ENCODE peak calls at places on chromosome 1, in eight cellular contexts. One of them, this sample, is unnamed.

GRCh38 chr1:23019851-23020625 is 770 bp downstream of the KDM1A start:
- DNase-seq in AG04450: no peak
- DNase-seq in lower lobe of right lung: peak; percentile 53
- DNase-seq in dorsolateral prefrontal cortex: no peak
- DNase-seq in GM23338: peak; percentile 60
- DNase-seq in tibial artery: no peak
- DNase-seq in IMR-90: peak; percentile 40
- DNase-seq in neural progenitor cell: peak; percentile 74
- DNase-seq in this sample: no peak

GRCh38 chr1:39034114-39034654 is 8.0 kb downstream of the NDUFS5 start:
- DNase-seq in AG04450: no peak
- DNase-seq in lower lobe of right lung: peak; percentile 1
- DNase-seq in dorsolateral prefrontal cortex: no peak
- DNase-seq in GM23338: no peak
- DNase-seq in tibial artery: no peak
- DNase-seq in IMR-90: no peak
- DNase-seq in neural progenitor cell: no peak
- DNase-seq in this sample: no peak

GRCh38 chr1:49234988-49235387 is 458.3 kb upstream of the BEND5 start:
- DNase-seq in AG04450: no peak
- DNase-seq in lower lobe of right lung: no peak
- DNase-seq in dorsolateral prefrontal cortex: no peak
- DNase-seq in GM23338: no peak
- DNase-seq in tibial artery: no peak
- DNase-seq in IMR-90: no peak
- DNase-seq in neural progenitor cell: no peak
- DNase-seq in this sample: no peak

GRCh38 chr1:214514032-214514818 is 37.2 kb downstream of the PTPN14 start:
- DNase-seq in AG04450: no peak
- DNase-seq in lower lobe of right lung: no peak
- DNase-seq in dorsolateral prefrontal cortex: no peak
- DNase-seq in GM23338: peak; percentile 74
- DNase-seq in tibial artery: no peak
- DNase-seq in IMR-90: peak; percentile 80
- DNase-seq in neural progenitor cell: peak; percentile 55
- DNase-seq in this sample: no peak

GRCh38 chr1:172708452-172708851 is 49.5 kb downstream of the FASLG start:
- DNase-seq in AG04450: no peak
- DNase-seq in lower lobe of right lung: no peak
- DNase-seq in dorsolateral prefrontal cortex: no peak
- DNase-seq in GM23338: no peak
- DNase-seq in tibial artery: no peak
- DNase-seq in IMR-90: no peak
- DNase-seq in neural progenitor cell: no peak
- DNase-seq in this sample: no peak

GRCh38 chr1:182984621-182985020 is 31.7 kb upstream of the SHCBP1L start:
- DNase-seq in AG04450: no peak
- DNase-seq in lower lobe of right lung: no peak
- DNase-seq in dorsolateral prefrontal cortex: no peak
- DNase-seq in GM23338: no peak
- DNase-seq in tibial artery: no peak
- DNase-seq in IMR-90: no peak
- DNase-seq in neural progenitor cell: no peak
- DNase-seq in this sample: no peak

GRCh38 chr1:19921310-19921709 is 2.1 kb downstream of the PLA2G2E start:
- DNase-seq in AG04450: no peak
- DNase-seq in lower lobe of right lung: no peak
- DNase-seq in dorsolateral prefrontal cortex: no peak
- DNase-seq in GM23338: no peak
- DNase-seq in tibial artery: no peak
- DNase-seq in IMR-90: no peak
- DNase-seq in neural progenitor cell: no peak
- DNase-seq in this sample: no peak

GRCh38 chr1:198125995-198126758 is 30.6 kb upstream of the NEK7 start:
- DNase-seq in AG04450: no peak
- DNase-seq in lower lobe of right lung: no peak
- DNase-seq in dorsolateral prefrontal cortex: no peak
- DNase-seq in GM23338: no peak
- DNase-seq in tibial artery: no peak
- DNase-seq in IMR-90: peak; percentile 79
- DNase-seq in neural progenitor cell: no peak
- DNase-seq in this sample: no peak

GRCh38 chr1:24720152-24720551 is 25.1 kb upstream of the CLIC4 start:
- DNase-seq in AG04450: no peak
- DNase-seq in lower lobe of right lung: peak; percentile 74
- DNase-seq in dorsolateral prefrontal cortex: no peak
- DNase-seq in GM23338: no peak
- DNase-seq in tibial artery: peak; percentile 94
- DNase-seq in IMR-90: peak; percentile 85
- DNase-seq in neural progenitor cell: no peak
- DNase-seq in this sample: no peak

DNA sequence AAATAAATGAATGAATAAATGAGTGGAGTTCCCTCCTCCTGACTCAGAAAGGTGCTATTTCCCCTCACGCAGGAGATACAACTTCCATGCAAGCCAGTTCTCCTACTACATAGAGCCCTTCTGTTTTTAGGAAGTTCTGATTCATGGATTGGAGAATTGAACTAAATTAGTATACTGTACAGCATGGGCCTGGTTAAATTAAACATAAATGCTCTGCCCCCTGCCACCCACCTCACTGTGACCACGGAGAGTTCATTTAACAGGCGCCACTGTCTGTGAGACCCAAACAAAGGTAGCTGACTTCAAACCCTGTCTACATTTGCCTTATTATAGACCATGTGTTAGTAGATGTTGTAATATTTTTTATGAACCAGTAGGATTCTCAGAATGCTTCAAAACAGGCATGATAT is 9.1 kb upstream of the IRF2BP2 start:
- DNase-seq in AG04450: no peak
- DNase-seq in lower lobe of right lung: no peak
- DNase-seq in dorsolateral prefrontal cortex: no peak
- DNase-seq in GM23338: no peak
- DNase-seq in tibial artery: no peak
- DNase-seq in IMR-90: peak; percentile 61
- DNase-seq in neural progenitor cell: no peak
- DNase-seq in this sample: no peak
- TF ChIP-seq CTCF in AG04450: no peak
- TF ChIP-seq CTCF in lower lobe of right lung: no peak
- TF ChIP-seq CTCF in dorsolateral prefrontal cortex: no peak
- TF ChIP-seq CTCF in GM23338: no peak
- TF ChIP-seq CTCF in tibial artery: no peak
- TF ChIP-seq CTCF in IMR-90: no peak
- TF ChIP-seq CTCF in neural progenitor cell: no peak
- TF ChIP-seq CTCF in this sample: no peak

GRCh38 chr1:58162952-58163550 is 383.5 kb downstream of the OMA1 start:
- DNase-seq in AG04450: peak; percentile 15
- DNase-seq in lower lobe of right lung: no peak
- DNase-seq in dorsolateral prefrontal cortex: no peak
- DNase-seq in GM23338: peak; percentile 92
- DNase-seq in tibial artery: peak; percentile 41
- DNase-seq in IMR-90: peak; percentile 52
- DNase-seq in neural progenitor cell: peak; percentile 88
- DNase-seq in this sample: peak; percentile 19

GRCh38 chr1:58166417-58166816 is 380.1 kb downstream of the OMA1 start:
- DNase-seq in AG04450: no peak
- DNase-seq in lower lobe of right lung: no peak
- DNase-seq in dorsolateral prefrontal cortex: no peak
- DNase-seq in GM23338: no peak
- DNase-seq in tibial artery: no peak
- DNase-seq in IMR-90: no peak
- DNase-seq in neural progenitor cell: no peak
- DNase-seq in this sample: no peak

GRCh38 chr1:58159424-58159810 is 387.1 kb downstream of the OMA1 start:
- DNase-seq in AG04450: no peak
- DNase-seq in lower lobe of right lung: no peak
- DNase-seq in dorsolateral prefrontal cortex: no peak
- DNase-seq in GM23338: no peak
- DNase-seq in tibial artery: no peak
- DNase-seq in IMR-90: no peak
- DNase-seq in neural progenitor cell: no peak
- DNase-seq in this sample: no peak

DNA sequence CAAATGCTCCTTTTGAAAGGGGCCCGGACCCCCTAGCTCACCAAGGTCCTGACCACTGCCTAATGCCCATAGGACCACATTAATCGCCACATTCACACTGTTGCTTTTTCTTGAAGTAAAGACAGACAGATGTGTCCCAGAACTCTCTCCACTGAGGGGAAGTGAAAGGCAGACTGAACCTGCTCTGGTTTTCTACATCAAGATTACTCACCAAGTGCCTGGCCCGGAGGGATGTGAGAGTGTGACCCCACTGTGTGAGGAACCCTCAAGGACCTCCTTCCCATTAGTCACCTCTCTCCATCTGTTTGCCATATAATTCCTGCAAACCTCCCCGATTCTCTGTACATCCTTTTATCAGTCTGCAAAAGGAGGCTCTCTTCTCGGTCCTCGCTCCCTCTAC is 381.5 kb downstream of the OMA1 start:
- DNase-seq in AG04450: no peak
- DNase-seq in lower lobe of right lung: no peak
- DNase-seq in dorsolateral prefrontal cortex: no peak
- DNase-seq in GM23338: no peak
- DNase-seq in tibial artery: no peak
- DNase-seq in IMR-90: no peak
- DNase-seq in neural progenitor cell: no peak
- DNase-seq in this sample: no peak
- H3K4me3 ChIP-seq in AG04450: no peak overlapping the region
- H3K4me3 ChIP-seq in lower lobe of right lung: no peak overlapping the region
- H3K4me3 ChIP-seq in dorsolateral prefrontal cortex: no peak overlapping the region
- H3K4me3 ChIP-seq in GM23338: no peak overlapping the region
- H3K4me3 ChIP-seq in tibial artery: no peak overlapping the region
- H3K4me3 ChIP-seq in IMR-90: no peak overlapping the region
- H3K4me3 ChIP-seq in neural progenitor cell: no peak overlapping the region
- H3K4me3 ChIP-seq in this sample: no peak overlapping the region

GRCh38 chr1:6013491-6013890 is 21.3 kb upstream of the NPHP4 start:
- DNase-seq in AG04450: no peak
- DNase-seq in lower lobe of right lung: peak; percentile 27
- DNase-seq in dorsolateral prefrontal cortex: no peak
- DNase-seq in GM23338: no peak
- DNase-seq in tibial artery: no peak
- DNase-seq in IMR-90: no peak
- DNase-seq in neural progenitor cell: no peak
- DNase-seq in this sample: no peak
- TF ChIP-seq CTCF in AG04450: no peak
- TF ChIP-seq CTCF in lower lobe of right lung: no peak
- TF ChIP-seq CTCF in dorsolateral prefrontal cortex: no peak
- TF ChIP-seq CTCF in GM23338: no peak
- TF ChIP-seq CTCF in tibial artery: no peak
- TF ChIP-seq CTCF in IMR-90: no peak
- TF ChIP-seq CTCF in neural progenitor cell: no peak
- TF ChIP-seq CTCF in this sample: no peak

GRCh38 chr1:32198237-32199042 is 2.0 kb upstream of the CCDC28B start:
- DNase-seq in AG04450: no peak
- DNase-seq in lower lobe of right lung: no peak
- DNase-seq in dorsolateral prefrontal cortex: no peak
- DNase-seq in GM23338: no peak
- DNase-seq in tibial artery: no peak
- DNase-seq in IMR-90: no peak
- DNase-seq in neural progenitor cell: no peak
- DNase-seq in this sample: no peak

GRCh38 chr1:32200226-32201010 is at the start of gene CCDC28B:
- DNase-seq in AG04450: no peak
- DNase-seq in lower lobe of right lung: peak; percentile 61
- DNase-seq in dorsolateral prefrontal cortex: no peak
- DNase-seq in GM23338: peak; percentile 92
- DNase-seq in tibial artery: peak; percentile 62
- DNase-seq in IMR-90: peak; percentile 81
- DNase-seq in neural progenitor cell: peak; percentile 81
- DNase-seq in this sample: no peak

GRCh38 chr1:32199043-32199716 is 1.2 kb upstream of the CCDC28B start:
- DNase-seq in AG04450: no peak
- DNase-seq in lower lobe of right lung: no peak
- DNase-seq in dorsolateral prefrontal cortex: no peak
- DNase-seq in GM23338: no peak
- DNase-seq in tibial artery: no peak
- DNase-seq in IMR-90: no peak
- DNase-seq in neural progenitor cell: no peak
- DNase-seq in this sample: no peak

GRCh38 chr1:32199717-32200072 is 700 bp upstream of the CCDC28B start:
- DNase-seq in AG04450: no peak
- DNase-seq in lower lobe of right lung: no peak
- DNase-seq in dorsolateral prefrontal cortex: no peak
- DNase-seq in GM23338: no peak
- DNase-seq in tibial artery: peak; percentile 74
- DNase-seq in IMR-90: peak; percentile 26
- DNase-seq in neural progenitor cell: peak; percentile 21
- DNase-seq in this sample: no peak

GRCh38 chr1:32201011-32201855 is 838 bp downstream of the CCDC28B start:
- DNase-seq in AG04450: no peak
- DNase-seq in lower lobe of right lung: peak; percentile 71
- DNase-seq in dorsolateral prefrontal cortex: no peak
- DNase-seq in GM23338: peak; percentile 77
- DNase-seq in tibial artery: peak; percentile 78
- DNase-seq in IMR-90: peak; percentile 67
- DNase-seq in neural progenitor cell: peak; percentile 81
- DNase-seq in this sample: no peak
- H3K4me3 ChIP-seq in AG04450: peak overlapping the region; percentile 79
- H3K4me3 ChIP-seq in lower lobe of right lung: peak overlapping the region; percentile 77
- H3K4me3 ChIP-seq in dorsolateral prefrontal cortex: peak overlapping the region; percentile 78
- H3K4me3 ChIP-seq in GM23338: peak overlapping the region; percentile 69
- H3K4me3 ChIP-seq in tibial artery: peak overlapping the region; percentile 70
- H3K4me3 ChIP-seq in IMR-90: peak overlapping the region; percentile 63
- H3K4me3 ChIP-seq in neural progenitor cell: peak overlapping the region; percentile 68
- H3K4me3 ChIP-seq in this sample: peak overlapping the region; percentile 66

GRCh38 chr1:47571161-47571560 is 133.3 kb downstream of the FOXD2 start:
- DNase-seq in AG04450: no peak
- DNase-seq in lower lobe of right lung: no peak
- DNase-seq in dorsolateral prefrontal cortex: no peak
- DNase-seq in GM23338: no peak
- DNase-seq in tibial artery: no peak
- DNase-seq in IMR-90: no peak
- DNase-seq in neural progenitor cell: no peak
- DNase-seq in this sample: no peak

GRCh38 chr1:47571952-47572351 is 134.1 kb downstream of the FOXD2 start:
- DNase-seq in AG04450: no peak
- DNase-seq in lower lobe of right lung: no peak
- DNase-seq in dorsolateral prefrontal cortex: no peak
- DNase-seq in GM23338: no peak
- DNase-seq in tibial artery: no peak
- DNase-seq in IMR-90: no peak
- DNase-seq in neural progenitor cell: no peak
- DNase-seq in this sample: no peak

GRCh38 chr1:47569261-47569660 is 131.4 kb downstream of the FOXD2 start:
- DNase-seq in AG04450: no peak
- DNase-seq in lower lobe of right lung: no peak
- DNase-seq in dorsolateral prefrontal cortex: no peak
- DNase-seq in GM23338: no peak
- DNase-seq in tibial artery: no peak
- DNase-seq in IMR-90: no peak
- DNase-seq in neural progenitor cell: no peak
- DNase-seq in this sample: no peak

GRCh38 chr1:47568763-47569162 is 130.9 kb downstream of the FOXD2 start:
- DNase-seq in AG04450: no peak
- DNase-seq in lower lobe of right lung: no peak
- DNase-seq in dorsolateral prefrontal cortex: peak; percentile 69
- DNase-seq in GM23338: no peak
- DNase-seq in tibial artery: no peak
- DNase-seq in IMR-90: no peak
- DNase-seq in neural progenitor cell: no peak
- DNase-seq in this sample: no peak

GRCh38 chr1:47569681-47570470 is 132.0 kb downstream of the FOXD2 start:
- DNase-seq in AG04450: peak; percentile 68
- DNase-seq in lower lobe of right lung: peak; percentile 70
- DNase-seq in dorsolateral prefrontal cortex: no peak
- DNase-seq in GM23338: peak; percentile 82
- DNase-seq in tibial artery: peak; percentile 66
- DNase-seq in IMR-90: peak; percentile 91
- DNase-seq in neural progenitor cell: peak; percentile 65
- DNase-seq in this sample: peak; percentile 83
- TF ChIP-seq CTCF in AG04450: peak; percentile 61
- TF ChIP-seq CTCF in lower lobe of right lung: peak; percentile 58
- TF ChIP-seq CTCF in dorsolateral prefrontal cortex: no peak
- TF ChIP-seq CTCF in GM23338: peak; percentile 48
- TF ChIP-seq CTCF in tibial artery: peak; percentile 66
- TF ChIP-seq CTCF in IMR-90: peak; percentile 76
- TF ChIP-seq CTCF in neural progenitor cell: peak; percentile 48
- TF ChIP-seq CTCF in this sample: peak; percentile 51